ENCODE peak calls at places on chromosomes 2 and 18, in four cellular contexts. V is lower lobe of right lung, A is neural progenitor cell, G is AG04449. P is an unnamed sample.

GRCh38 chr2:15691586-15692310 is 100.1 kb downstream of the DDX1 start:
- DNase-seq in V (no peak), A (no peak), G (no peak), P (no peak)

GRCh38 chr18:74914648-74915047 is 294.3 kb downstream of the PTGR3 start:
- DNase-seq in G (no peak), V (no peak), A (no peak), P (no peak)

GRCh38 chr2:98773169-98773568 is 42.2 kb upstream of the MGAT4A start:
- DNase-seq in A (no peak), G (no peak), V (no peak), P (no peak)

GRCh38 chr2:181948227-181948626 is 37.4 kb upstream of the PPP1R1C start:
- DNase-seq in A (no peak), G (no peak), V (no peak), P (peak)

GRCh38 chr18:25805323-25805722 is 285.1 kb downstream of the SS18 start:
- DNase-seq in G (peak), A (no peak), V (no peak), P (peak)

GRCh38 chr2:10549196-10549595 is 101.1 kb upstream of the ODC1 start:
- DNase-seq in A (no peak), G (no peak), V (no peak), P (no peak)

GRCh38 chr2:217662984-217663602 is 339.7 kb downstream of the TNS1 start:
- DNase-seq in V (no peak), A (no peak), G (no peak), P (peak)

GRCh38 chr2:69184224-69184623 is 171.2 kb downstream of the ANTXR1 start:
- DNase-seq in A (no peak), V (no peak), G (no peak), P (no peak)

GRCh38 chr2:182685552-182685951 is 30.5 kb upstream of the DNAJC10 start:
- DNase-seq in G (no peak), A (no peak), V (no peak), P (no peak)

GRCh38 chr2:15953891-15954680 is 13.7 kb downstream of the MYCN start:
- DNase-seq in V (no peak), G (no peak), A (no peak), P (no peak)

GRCh38 chr18:64966667-64967066 is 784.1 kb upstream of the CDH7 start:
- DNase-seq in V (no peak), G (no peak), A (peak), P (no peak)

GRCh38 chr2:112701092-112701491 is 19.7 kb upstream of the NT5DC4 start:
- DNase-seq in A (no peak), V (no peak), G (no peak), P (no peak)

GRCh38 chr2:48339451-48339850 is 190.5 kb upstream of the STON1 start:
- DNase-seq in A (no peak), G (no peak), V (no peak), P (no peak)

GRCh38 chr18:51195602-51196115 is 1.8 kb downstream of the MEX3C start:
- DNase-seq in V (no peak), G (no peak), A (peak), P (peak)

GRCh38 chr2:83221258-83221657 is 1237.8 kb downstream of the SUCLG1 start:
- DNase-seq in G (peak), A (no peak), V (no peak), P (peak)

GRCh38 chr18:77970814-77971213 is 721.2 kb downstream of the GALR1 start:
- DNase-seq in G (no peak), V (no peak), A (peak), P (no peak)

GRCh38 chr2:15588329-15588919 is 3.2 kb upstream of the DDX1 start:
- DNase-seq in G (no peak), V (no peak), A (peak), P (peak)

GRCh38 chr2:164792316-164793127 is 49.1 kb downstream of the COBLL1 start:
- DNase-seq in V (no peak), A (no peak), G (no peak), P (peak)

GRCh38 chr18:23922939-23923338 is 91.6 kb upstream of the TTC39C start:
- DNase-seq in G (no peak), A (no peak), V (no peak), P (no peak)

GRCh38 chr18:54822872-54823845 is 5.1 kb upstream of the RAB27B start:
- DNase-seq in G (peak), A (no peak), V (no peak), P (peak)
- TF ChIP-seq CTCF in G (no peak), A (no peak), V (no peak), P (no peak)

DNA sequence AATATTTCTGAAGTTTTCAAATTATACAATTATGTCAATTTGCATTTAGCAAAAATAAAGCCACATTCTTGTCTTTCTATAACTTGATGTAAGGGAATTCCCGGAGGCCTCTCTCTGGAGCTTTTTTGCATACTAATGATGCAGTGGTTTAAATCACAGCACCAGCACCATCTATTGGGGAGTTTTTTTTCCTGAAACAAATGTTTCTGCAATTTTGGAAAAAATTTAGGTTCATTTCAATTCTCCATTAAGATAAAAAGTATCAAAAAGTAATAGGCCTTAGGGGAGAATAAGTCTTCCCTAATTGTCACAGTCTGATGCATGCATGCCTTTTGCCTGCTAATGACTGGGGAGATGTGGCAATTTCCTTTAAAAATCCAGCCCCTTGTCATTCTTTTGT is 13.5 kb downstream of the CBLN2 start:
- DNase-seq in V (no peak), A (peak), G (no peak), P (no peak)
- TF ChIP-seq CTCF in V (no peak), A (peak), G (no peak), P (no peak)

GRCh38 chr2:172972005-172972619 is 103.5 kb upstream of the MAP3K20 start:
- DNase-seq in A (peak), V (peak), G (no peak), P (peak)
- TF ChIP-seq CTCF in A (peak), V (peak), G (peak), P (peak)

DNA sequence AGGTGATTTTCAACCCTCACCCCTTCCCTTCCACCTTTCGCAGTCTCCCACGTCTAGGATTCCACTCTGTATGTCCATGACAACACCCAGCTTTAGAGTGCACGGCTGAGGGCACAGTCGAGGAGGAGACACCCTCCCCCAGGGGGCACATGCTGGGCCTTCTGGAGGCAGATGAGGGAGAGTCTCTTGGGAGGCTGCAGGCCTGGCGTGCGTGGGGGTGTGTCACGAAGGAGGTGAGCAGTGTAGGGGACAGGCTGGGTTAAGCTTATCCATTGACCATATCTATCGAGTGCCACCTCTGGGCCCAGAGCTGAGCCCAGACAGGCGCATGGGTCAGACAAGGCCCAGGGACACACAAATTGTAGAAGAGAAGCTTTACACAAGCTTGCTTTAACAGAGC is 18.8 kb downstream of the PROC start:
- DNase-seq in A (no peak), G (no peak), V (no peak), P (no peak)
- TF ChIP-seq CTCF in A (no peak), G (no peak), V (no peak), P (no peak)

DNA sequence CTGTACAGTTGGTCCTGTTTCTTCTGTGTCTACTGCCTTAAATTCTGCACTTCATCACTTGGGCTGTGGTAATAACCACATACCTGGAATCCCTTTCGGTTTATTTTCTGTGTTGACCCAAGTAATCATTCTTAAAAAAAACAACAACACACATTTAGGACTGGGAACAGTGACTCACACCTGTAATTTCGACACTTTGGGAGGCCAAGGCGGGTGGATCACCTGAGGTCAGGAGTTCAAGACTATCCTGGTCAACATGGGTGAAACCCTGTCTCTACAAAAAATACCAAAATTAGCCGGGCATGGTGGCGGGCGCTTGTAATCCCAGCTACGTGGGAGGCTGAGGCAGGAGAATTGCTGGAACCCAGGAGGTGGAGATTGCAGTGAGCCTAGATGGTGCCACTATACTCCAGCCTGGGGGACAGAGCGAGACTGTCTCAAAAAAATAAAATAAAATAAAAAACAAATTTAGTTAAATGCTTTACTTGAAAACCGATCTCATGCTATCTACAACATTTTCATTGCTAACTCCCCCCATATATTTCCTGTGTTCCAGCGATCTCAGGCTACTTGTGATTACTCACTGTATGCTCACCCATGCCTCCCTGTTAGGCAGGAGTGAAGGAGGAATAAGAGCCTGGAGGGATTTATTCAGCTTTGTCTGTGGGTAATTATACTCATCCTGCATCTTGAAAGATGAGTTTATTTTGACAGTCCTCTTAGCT is 18.2 kb downstream of the ACSL3 start:
- DNase-seq in G (no peak), V (no peak), A (no peak), P (peak)
- TF ChIP-seq CTCF in G (no peak), V (no peak), A (no peak), P (no peak)

GRCh38 chr2:20222769-20223344 is 2.1 kb downstream of the SDC1 start:
- DNase-seq in V (peak), A (no peak), G (no peak), P (no peak)

GRCh38 chr2:20224716-20225293 is at the start of gene SDC1:
- DNase-seq in A (peak), V (peak), G (no peak), P (peak)

GRCh38 chr2:20224191-20224715 is 677 bp downstream of the SDC1 start:
- DNase-seq in V (no peak), G (no peak), A (peak), P (no peak)

GRCh38 chr2:20221939-20222768 is 2.8 kb downstream of the SDC1 start:
- DNase-seq in G (no peak), A (no peak), V (no peak), P (no peak)

GRCh38 chr2:20223345-20224190 is 1.4 kb downstream of the SDC1 start:
- DNase-seq in A (peak), G (no peak), V (peak), P (peak)
- TF ChIP-seq CTCF in A (peak), G (no peak), V (no peak), P (no peak)